ENCODE peak calls at places on chromosomes 13 and 19, in eight cellular contexts. One of them, this sample, is unnamed.
A peak's percentile ranks its signal among the peaks of the same experiment; 100 is the strongest.

GRCh38 chr13:112771139-112771876 is 81.5 kb downstream of the ATP11A start:
- DNase-seq in dorsolateral prefrontal cortex: no peak
- DNase-seq in breast epithelium: no peak
- DNase-seq in MCF 10A: no peak
- DNase-seq in AG09309: no peak
- DNase-seq in neural progenitor cell: no peak
- DNase-seq in osteocyte: no peak
- DNase-seq in lower leg skin: no peak
- DNase-seq in this sample: no peak

GRCh38 chr13:93226065-93226622 is 463 bp upstream of the GPC6 start:
- DNase-seq in neural progenitor cell: no peak
- DNase-seq in breast epithelium: no peak
- DNase-seq in lower leg skin: no peak
- DNase-seq in dorsolateral prefrontal cortex: no peak
- DNase-seq in MCF 10A: no peak
- DNase-seq in AG09309: no peak
- DNase-seq in osteocyte: no peak
- DNase-seq in this sample: no peak

GRCh38 chr13:77981191-77981925 is 62.7 kb upstream of the EDNRB start:
- DNase-seq in MCF 10A: peak; percentile 12
- DNase-seq in AG09309: no peak
- DNase-seq in dorsolateral prefrontal cortex: no peak
- DNase-seq in osteocyte: no peak
- DNase-seq in lower leg skin: no peak
- DNase-seq in breast epithelium: no peak
- DNase-seq in neural progenitor cell: no peak
- DNase-seq in this sample: no peak

GRCh38 chr19:27776020-27776419 is 1436.9 kb downstream of the UQCRFS1 start:
- DNase-seq in dorsolateral prefrontal cortex: no peak
- DNase-seq in AG09309: no peak
- DNase-seq in neural progenitor cell: no peak
- DNase-seq in osteocyte: peak; percentile 60
- DNase-seq in lower leg skin: no peak
- DNase-seq in MCF 10A: peak; percentile 80
- DNase-seq in breast epithelium: no peak
- DNase-seq in this sample: no peak

GRCh38 chr19:41540041-41540695 is 35.8 kb upstream of the CEACAM21 start:
- DNase-seq in neural progenitor cell: no peak
- DNase-seq in osteocyte: no peak
- DNase-seq in AG09309: no peak
- DNase-seq in dorsolateral prefrontal cortex: no peak
- DNase-seq in lower leg skin: no peak
- DNase-seq in MCF 10A: no peak
- DNase-seq in breast epithelium: no peak
- DNase-seq in this sample: no peak

GRCh38 chr19:30171795-30172642 is 200.2 kb upstream of the ZNF536 start:
- DNase-seq in neural progenitor cell: no peak
- DNase-seq in osteocyte: no peak
- DNase-seq in breast epithelium: no peak
- DNase-seq in MCF 10A: no peak
- DNase-seq in AG09309: no peak
- DNase-seq in dorsolateral prefrontal cortex: no peak
- DNase-seq in lower leg skin: no peak
- DNase-seq in this sample: no peak

GRCh38 chr19:661427-662196 is 1.4 kb downstream of the RNF126 start:
- DNase-seq in dorsolateral prefrontal cortex: no peak
- DNase-seq in breast epithelium: no peak
- DNase-seq in osteocyte: no peak
- DNase-seq in MCF 10A: no peak
- DNase-seq in neural progenitor cell: no peak
- DNase-seq in lower leg skin: no peak
- DNase-seq in AG09309: no peak
- DNase-seq in this sample: no peak

GRCh38 chr19:38932425-38933179 is 1.9 kb downstream of the MRPS12 start:
- DNase-seq in lower leg skin: no peak
- DNase-seq in MCF 10A: peak; percentile 30
- DNase-seq in dorsolateral prefrontal cortex: no peak
- DNase-seq in breast epithelium: no peak
- DNase-seq in AG09309: no peak
- DNase-seq in neural progenitor cell: peak; percentile 62
- DNase-seq in osteocyte: no peak
- DNase-seq in this sample: no peak

GRCh38 chr13:36026556-36026955 is 104.6 kb downstream of the DCLK1 start:
- DNase-seq in AG09309: no peak
- DNase-seq in MCF 10A: no peak
- DNase-seq in breast epithelium: no peak
- DNase-seq in neural progenitor cell: no peak
- DNase-seq in lower leg skin: no peak
- DNase-seq in dorsolateral prefrontal cortex: no peak
- DNase-seq in osteocyte: no peak
- DNase-seq in this sample: no peak

DNA sequence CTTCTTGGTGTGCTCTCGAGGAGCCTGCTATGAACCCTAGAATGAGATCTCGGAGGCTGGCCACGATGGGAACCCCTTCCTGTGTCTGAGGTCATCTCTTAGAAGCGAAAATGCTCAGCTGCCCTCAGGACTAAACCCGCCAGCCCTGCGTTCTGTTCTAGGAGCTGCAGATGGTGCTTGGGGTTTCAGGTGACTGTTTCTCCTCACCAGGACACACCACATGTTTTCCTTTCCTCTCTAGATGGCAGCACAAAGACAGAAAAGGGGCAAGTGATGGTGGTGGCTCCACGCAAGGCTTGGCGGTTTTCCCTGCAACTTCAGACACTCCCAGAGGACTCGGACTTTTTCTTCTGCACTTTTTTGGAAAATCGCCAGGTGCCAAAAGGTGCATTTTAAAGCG is 60.1 kb downstream of the RNASEH2B start:
- DNase-seq in lower leg skin: no peak
- DNase-seq in breast epithelium: no peak
- DNase-seq in AG09309: no peak
- DNase-seq in osteocyte: no peak
- DNase-seq in dorsolateral prefrontal cortex: no peak
- DNase-seq in MCF 10A: peak; percentile 14
- DNase-seq in neural progenitor cell: peak; percentile 51
- DNase-seq in this sample: no peak
- TF ChIP-seq CTCF in lower leg skin: no peak
- TF ChIP-seq CTCF in breast epithelium: no peak
- TF ChIP-seq CTCF in AG09309: peak; percentile 6
- TF ChIP-seq CTCF in osteocyte: no peak
- TF ChIP-seq CTCF in dorsolateral prefrontal cortex: no peak
- TF ChIP-seq CTCF in MCF 10A: no peak
- TF ChIP-seq CTCF in neural progenitor cell: peak; percentile 45
- TF ChIP-seq CTCF in this sample: no peak

GRCh38 chr13:20209937-20210336 is 17.2 kb upstream of the GJB2 start:
- DNase-seq in dorsolateral prefrontal cortex: peak; percentile 25
- DNase-seq in MCF 10A: no peak
- DNase-seq in neural progenitor cell: no peak
- DNase-seq in breast epithelium: no peak
- DNase-seq in lower leg skin: no peak
- DNase-seq in AG09309: no peak
- DNase-seq in osteocyte: no peak
- DNase-seq in this sample: no peak

GRCh38 chr13:20206836-20207235 is 14.1 kb upstream of the GJB2 start:
- DNase-seq in lower leg skin: no peak
- DNase-seq in dorsolateral prefrontal cortex: no peak
- DNase-seq in MCF 10A: no peak
- DNase-seq in AG09309: no peak
- DNase-seq in breast epithelium: no peak
- DNase-seq in neural progenitor cell: no peak
- DNase-seq in osteocyte: no peak
- DNase-seq in this sample: no peak

DNA sequence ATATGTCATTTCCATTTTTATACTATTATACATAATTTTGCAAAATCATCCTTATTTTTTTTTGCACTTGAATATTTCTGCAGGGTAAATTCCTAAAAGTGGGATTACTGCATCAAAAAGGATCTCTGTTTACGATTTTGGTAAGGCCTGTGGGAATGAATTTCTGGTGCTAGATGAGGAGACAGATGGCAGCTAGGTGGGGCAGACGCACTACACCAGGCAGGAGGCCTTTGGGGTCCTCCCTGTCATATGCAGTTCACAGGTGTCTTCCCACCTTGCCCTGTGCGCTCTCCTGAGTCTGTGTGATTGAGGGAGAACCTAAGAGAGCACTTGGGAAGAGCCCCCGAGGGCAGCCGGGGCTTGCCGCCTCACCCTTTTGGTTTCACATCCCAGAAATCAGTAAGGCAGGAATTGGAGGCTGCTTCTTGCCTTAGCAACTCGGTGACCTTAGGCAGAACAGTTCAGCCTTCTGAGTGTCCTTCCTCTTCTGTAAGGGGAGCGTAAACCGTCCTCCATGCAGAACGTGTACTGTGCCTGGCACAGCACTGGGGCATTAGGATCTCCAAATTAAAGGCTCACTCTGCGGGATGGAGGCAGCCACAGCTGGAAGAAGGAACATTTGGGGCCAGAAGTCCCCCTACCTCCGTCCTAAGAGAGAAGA is 13.5 kb upstream of the GJB2 start:
- DNase-seq in neural progenitor cell: no peak
- DNase-seq in dorsolateral prefrontal cortex: no peak
- DNase-seq in breast epithelium: no peak
- DNase-seq in lower leg skin: no peak
- DNase-seq in osteocyte: no peak
- DNase-seq in MCF 10A: no peak
- DNase-seq in AG09309: no peak
- DNase-seq in this sample: no peak
- TF ChIP-seq CTCF in neural progenitor cell: no peak
- TF ChIP-seq CTCF in dorsolateral prefrontal cortex: no peak
- TF ChIP-seq CTCF in breast epithelium: no peak
- TF ChIP-seq CTCF in lower leg skin: no peak
- TF ChIP-seq CTCF in osteocyte: no peak
- TF ChIP-seq CTCF in MCF 10A: no peak
- TF ChIP-seq CTCF in AG09309: no peak
- TF ChIP-seq CTCF in this sample: no peak

GRCh38 chr19:34426096-34426661 is 2.0 kb upstream of the UBA2 start:
- DNase-seq in breast epithelium: no peak
- DNase-seq in AG09309: no peak
- DNase-seq in osteocyte: no peak
- DNase-seq in MCF 10A: no peak
- DNase-seq in dorsolateral prefrontal cortex: no peak
- DNase-seq in neural progenitor cell: no peak
- DNase-seq in lower leg skin: peak; percentile 59
- DNase-seq in this sample: no peak

GRCh38 chr19:34429553-34429952 is 1.4 kb downstream of the UBA2 start:
- DNase-seq in neural progenitor cell: no peak
- DNase-seq in lower leg skin: no peak
- DNase-seq in osteocyte: no peak
- DNase-seq in MCF 10A: no peak
- DNase-seq in dorsolateral prefrontal cortex: no peak
- DNase-seq in breast epithelium: no peak
- DNase-seq in AG09309: no peak
- DNase-seq in this sample: no peak

GRCh38 chr19:34430738-34431625 is 2.8 kb downstream of the UBA2 start:
- DNase-seq in breast epithelium: no peak
- DNase-seq in MCF 10A: peak; percentile 70
- DNase-seq in AG09309: no peak
- DNase-seq in neural progenitor cell: peak; percentile 66
- DNase-seq in lower leg skin: no peak
- DNase-seq in osteocyte: no peak
- DNase-seq in dorsolateral prefrontal cortex: no peak
- DNase-seq in this sample: no peak

GRCh38 chr19:34431681-34432402 is 3.7 kb downstream of the UBA2 start:
- DNase-seq in neural progenitor cell: no peak
- DNase-seq in lower leg skin: no peak
- DNase-seq in dorsolateral prefrontal cortex: no peak
- DNase-seq in osteocyte: no peak
- DNase-seq in breast epithelium: no peak
- DNase-seq in AG09309: no peak
- DNase-seq in MCF 10A: no peak
- DNase-seq in this sample: no peak

DNA sequence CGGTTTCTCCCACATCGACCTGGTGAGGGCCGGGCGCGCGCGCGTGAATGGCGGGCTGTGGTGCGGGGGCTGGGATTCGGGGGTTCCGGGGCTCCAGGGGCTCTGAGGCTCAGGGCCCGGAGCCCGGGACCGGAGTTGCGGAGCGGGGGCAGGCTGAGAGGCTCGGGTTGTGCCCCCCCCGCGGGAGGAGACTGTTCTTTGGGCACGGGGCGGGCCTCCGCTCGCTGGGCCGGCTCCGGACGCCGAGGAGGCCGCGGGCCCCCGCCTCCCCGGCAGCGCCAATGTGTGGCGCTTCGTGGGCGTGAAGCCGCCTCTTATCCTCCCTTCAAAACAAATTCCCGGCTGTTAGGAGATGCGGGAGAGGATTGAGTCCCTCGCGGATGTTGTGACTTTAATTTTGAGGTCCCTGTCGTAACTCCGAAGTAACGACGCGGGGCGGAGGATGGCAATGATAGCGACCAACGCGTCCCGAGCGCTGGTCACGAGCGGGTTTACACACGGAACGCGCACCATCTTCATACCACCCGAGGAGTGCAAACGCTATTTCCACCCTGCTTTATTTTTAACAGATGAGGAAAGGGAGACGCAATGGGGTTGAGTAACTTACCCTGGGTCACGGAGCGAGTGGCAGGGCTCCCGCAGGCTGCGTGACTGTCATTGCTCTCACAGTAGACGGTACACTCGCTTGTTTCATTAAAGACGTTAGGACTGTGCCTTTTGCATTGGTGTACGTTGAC is 536 bp downstream of the UBA2 start:
- DNase-seq in osteocyte: no peak
- DNase-seq in MCF 10A: peak; percentile 47
- DNase-seq in neural progenitor cell: peak; percentile 61
- DNase-seq in lower leg skin: peak; percentile 84
- DNase-seq in dorsolateral prefrontal cortex: peak; percentile 24
- DNase-seq in breast epithelium: no peak
- DNase-seq in AG09309: no peak
- DNase-seq in this sample: no peak
- TF ChIP-seq CTCF in osteocyte: no peak
- TF ChIP-seq CTCF in MCF 10A: no peak
- TF ChIP-seq CTCF in neural progenitor cell: no peak
- TF ChIP-seq CTCF in lower leg skin: no peak
- TF ChIP-seq CTCF in dorsolateral prefrontal cortex: no peak
- TF ChIP-seq CTCF in breast epithelium: no peak
- TF ChIP-seq CTCF in AG09309: no peak
- TF ChIP-seq CTCF in this sample: no peak

GRCh38 chr13:80924596-80924995 is 583.7 kb upstream of the SPRY2 start:
- DNase-seq in osteocyte: no peak
- DNase-seq in neural progenitor cell: no peak
- DNase-seq in MCF 10A: no peak
- DNase-seq in breast epithelium: no peak
- DNase-seq in dorsolateral prefrontal cortex: peak; percentile 26
- DNase-seq in lower leg skin: no peak
- DNase-seq in AG09309: no peak
- DNase-seq in this sample: no peak

GRCh38 chr13:80921971-80922370 is 581.0 kb upstream of the SPRY2 start:
- DNase-seq in neural progenitor cell: no peak
- DNase-seq in breast epithelium: no peak
- DNase-seq in lower leg skin: no peak
- DNase-seq in AG09309: no peak
- DNase-seq in dorsolateral prefrontal cortex: no peak
- DNase-seq in osteocyte: no peak
- DNase-seq in MCF 10A: no peak
- DNase-seq in this sample: no peak

GRCh38 chr13:80928241-80928640 is 587.3 kb upstream of the SPRY2 start:
- DNase-seq in breast epithelium: no peak
- DNase-seq in AG09309: no peak
- DNase-seq in MCF 10A: no peak
- DNase-seq in osteocyte: no peak
- DNase-seq in lower leg skin: no peak
- DNase-seq in dorsolateral prefrontal cortex: no peak
- DNase-seq in neural progenitor cell: no peak
- DNase-seq in this sample: no peak

GRCh38 chr13:80921556-80921955 is 580.6 kb upstream of the SPRY2 start:
- DNase-seq in lower leg skin: no peak
- DNase-seq in MCF 10A: peak; percentile 3
- DNase-seq in dorsolateral prefrontal cortex: no peak
- DNase-seq in AG09309: no peak
- DNase-seq in breast epithelium: no peak
- DNase-seq in neural progenitor cell: no peak
- DNase-seq in osteocyte: no peak
- DNase-seq in this sample: no peak

GRCh38 chr13:80923907-80924306 is 583.0 kb upstream of the SPRY2 start:
- DNase-seq in neural progenitor cell: peak; percentile 36
- DNase-seq in osteocyte: no peak
- DNase-seq in MCF 10A: peak; percentile 21
- DNase-seq in breast epithelium: no peak
- DNase-seq in lower leg skin: no peak
- DNase-seq in AG09309: no peak
- DNase-seq in dorsolateral prefrontal cortex: no peak
- DNase-seq in this sample: no peak
- TF ChIP-seq CTCF in neural progenitor cell: peak; percentile 51
- TF ChIP-seq CTCF in osteocyte: peak; percentile 48
- TF ChIP-seq CTCF in MCF 10A: no peak
- TF ChIP-seq CTCF in breast epithelium: no peak
- TF ChIP-seq CTCF in lower leg skin: no peak
- TF ChIP-seq CTCF in AG09309: no peak
- TF ChIP-seq CTCF in dorsolateral prefrontal cortex: peak; percentile 22
- TF ChIP-seq CTCF in this sample: peak; percentile 54